ENCODE peak calls at places on chromosomes 12 and 14, in six cellular contexts. One of them, this sample, is unnamed. For H4K20me1, the result is how much of the 10 kb centered on the place peaks cover.

GRCh38 chr12:66662729-66663128 is 16.1 kb downstream of the GRIP1 start:
- DNase-seq in HCT116: no peak
- DNase-seq in PC-3: peak
- DNase-seq in SK-N-SH: no peak
- DNase-seq in GM23248: peak
- DNase-seq in MM.1S: no peak
- DNase-seq in this sample: no peak

GRCh38 chr12:120199595-120200306 is 1.2 kb downstream of the RPLP0 start:
- DNase-seq in GM23248: peak
- DNase-seq in SK-N-SH: no peak
- DNase-seq in MM.1S: no peak
- DNase-seq in PC-3: peak
- DNase-seq in HCT116: no peak
- DNase-seq in this sample: no peak

GRCh38 chr14:28303248-28303647 is 463.3 kb upstream of the FOXG1 start:
- DNase-seq in GM23248: no peak
- DNase-seq in SK-N-SH: no peak
- DNase-seq in PC-3: peak
- DNase-seq in MM.1S: no peak
- DNase-seq in HCT116: no peak
- DNase-seq in this sample: no peak

GRCh38 chr14:65352964-65353530 is 59.5 kb upstream of the FUT8 start:
- DNase-seq in PC-3: peak
- DNase-seq in SK-N-SH: no peak
- DNase-seq in HCT116: peak
- DNase-seq in GM23248: peak
- DNase-seq in MM.1S: peak
- DNase-seq in this sample: no peak

GRCh38 chr12:613996-614726 is 49.1 kb downstream of the NINJ2 start:
- DNase-seq in SK-N-SH: peak
- DNase-seq in PC-3: no peak
- DNase-seq in MM.1S: no peak
- DNase-seq in HCT116: no peak
- DNase-seq in GM23248: peak
- DNase-seq in this sample: peak

GRCh38 chr12:3656946-3657622 is 95.8 kb downstream of the CRACR2A start:
- DNase-seq in GM23248: no peak
- DNase-seq in SK-N-SH: no peak
- DNase-seq in MM.1S: no peak
- DNase-seq in HCT116: no peak
- DNase-seq in PC-3: no peak
- DNase-seq in this sample: no peak

GRCh38 chr12:93050026-93050747 is 121.1 kb upstream of the EEA1 start:
- DNase-seq in GM23248: peak
- DNase-seq in HCT116: no peak
- DNase-seq in PC-3: peak
- DNase-seq in MM.1S: no peak
- DNase-seq in SK-N-SH: no peak
- DNase-seq in this sample: no peak

GRCh38 chr12:3083949-3084348 is 6.8 kb downstream of the TSPAN9 start:
- DNase-seq in SK-N-SH: no peak
- DNase-seq in MM.1S: no peak
- DNase-seq in PC-3: no peak
- DNase-seq in HCT116: no peak
- DNase-seq in GM23248: no peak
- DNase-seq in this sample: no peak

GRCh38 chr12:121807656-121808347 is 4.0 kb downstream of the SETD1B start:
- DNase-seq in GM23248: no peak
- DNase-seq in HCT116: no peak
- DNase-seq in MM.1S: no peak
- DNase-seq in PC-3: no peak
- DNase-seq in SK-N-SH: no peak
- DNase-seq in this sample: no peak
- H4K20me1 ChIP-seq in GM23248: under half
- H4K20me1 ChIP-seq in HCT116: under half
- H4K20me1 ChIP-seq in MM.1S: under half
- H4K20me1 ChIP-seq in PC-3: under half
- H4K20me1 ChIP-seq in SK-N-SH: under half
- H4K20me1 ChIP-seq in this sample: half or more

DNA sequence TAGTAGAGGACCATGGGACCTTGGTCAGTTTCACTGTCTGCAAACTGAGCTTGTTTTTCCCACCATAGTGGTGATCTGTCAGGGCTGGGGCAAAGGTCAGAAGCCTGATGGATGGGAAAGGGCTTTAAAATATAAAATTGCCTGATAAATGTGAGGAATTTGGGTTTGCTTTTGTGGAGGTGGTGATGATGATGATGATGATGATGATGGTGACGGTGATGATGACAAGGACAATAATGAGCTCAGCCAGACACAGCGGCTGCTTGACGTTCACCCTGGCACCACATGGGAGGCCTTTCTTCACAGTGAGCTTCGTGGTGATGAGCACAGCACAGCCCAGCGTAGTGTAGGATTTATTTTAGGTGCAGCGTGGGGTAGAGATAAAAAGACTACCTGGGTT is 243.7 kb downstream of the SLC41A2 start:
- DNase-seq in PC-3: no peak
- DNase-seq in MM.1S: no peak
- DNase-seq in GM23248: no peak
- DNase-seq in SK-N-SH: no peak
- DNase-seq in HCT116: no peak
- DNase-seq in this sample: no peak
- H3K9ac ChIP-seq in PC-3: no peak
- H3K9ac ChIP-seq in MM.1S: no peak
- H3K9ac ChIP-seq in GM23248: no peak
- H3K9ac ChIP-seq in SK-N-SH: no peak
- H3K9ac ChIP-seq in HCT116: no peak
- H3K9ac ChIP-seq in this sample: no peak

DNA sequence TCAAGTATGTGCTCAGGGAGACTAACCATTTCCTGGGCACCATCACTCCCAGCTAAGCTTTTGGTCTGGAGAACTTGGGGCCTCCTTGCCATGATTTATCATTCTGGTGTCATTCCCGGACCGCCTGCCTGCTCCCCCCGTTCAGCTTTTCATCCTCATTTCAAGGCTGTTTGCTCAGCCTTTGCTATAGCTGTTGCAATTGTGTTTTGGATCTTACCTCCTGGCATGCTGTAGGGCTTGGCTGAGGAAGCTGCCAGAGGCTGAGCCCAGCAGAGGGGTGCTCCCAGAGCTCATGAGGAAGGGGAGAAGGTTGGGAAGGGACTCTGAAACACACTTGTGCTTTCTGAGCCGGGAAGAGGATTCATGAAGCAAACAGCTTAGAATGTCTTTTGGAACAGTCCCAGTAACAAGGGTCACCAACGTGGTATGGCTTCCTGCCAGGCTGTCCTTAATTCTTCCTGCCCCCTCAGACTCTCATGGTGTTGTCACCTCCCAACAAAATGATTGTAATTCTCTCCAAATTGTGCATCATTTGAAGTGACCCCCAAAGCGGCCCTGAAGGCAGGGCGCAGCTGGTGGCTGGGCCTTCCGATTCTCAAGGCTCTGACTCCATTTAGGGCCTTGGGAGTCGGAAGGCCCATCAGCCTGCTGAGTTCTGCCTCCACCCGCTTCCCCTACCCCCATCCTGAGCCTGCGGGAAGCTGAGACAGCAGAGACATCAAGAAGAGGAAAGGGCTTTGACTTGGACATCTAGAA is 111.9 kb upstream of the ARHGAP5 start:
- DNase-seq in MM.1S: no peak
- DNase-seq in SK-N-SH: no peak
- DNase-seq in GM23248: no peak
- DNase-seq in PC-3: no peak
- DNase-seq in HCT116: no peak
- DNase-seq in this sample: no peak
- TF ChIP-seq EZH2phosphoT487 in MM.1S: no peak
- TF ChIP-seq EZH2phosphoT487 in SK-N-SH: no peak
- TF ChIP-seq EZH2phosphoT487 in GM23248: no peak
- TF ChIP-seq EZH2phosphoT487 in PC-3: no peak
- TF ChIP-seq EZH2phosphoT487 in HCT116: no peak
- TF ChIP-seq EZH2phosphoT487 in this sample: no peak

GRCh38 chr12:57893460-57894353 is 47.2 kb upstream of the CTDSP2 start:
- DNase-seq in MM.1S: no peak
- DNase-seq in GM23248: peak
- DNase-seq in HCT116: no peak
- DNase-seq in PC-3: no peak
- DNase-seq in SK-N-SH: peak
- DNase-seq in this sample: peak

GRCh38 chr12:57890191-57891120 is 43.9 kb upstream of the CTDSP2 start:
- DNase-seq in PC-3: peak
- DNase-seq in SK-N-SH: no peak
- DNase-seq in HCT116: no peak
- DNase-seq in GM23248: peak
- DNase-seq in MM.1S: no peak
- DNase-seq in this sample: no peak

GRCh38 chr12:57894577-57895292 is 46.6 kb upstream of the ATP23 start:
- DNase-seq in PC-3: no peak
- DNase-seq in GM23248: peak
- DNase-seq in SK-N-SH: no peak
- DNase-seq in HCT116: no peak
- DNase-seq in MM.1S: no peak
- DNase-seq in this sample: no peak

GRCh38 chr12:57891639-57892228 is 45.2 kb upstream of the CTDSP2 start:
- DNase-seq in MM.1S: no peak
- DNase-seq in HCT116: no peak
- DNase-seq in PC-3: no peak
- DNase-seq in SK-N-SH: no peak
- DNase-seq in GM23248: peak
- DNase-seq in this sample: no peak

GRCh38 chr12:57892232-57892987 is 45.9 kb upstream of the CTDSP2 start:
- DNase-seq in GM23248: no peak
- DNase-seq in HCT116: no peak
- DNase-seq in MM.1S: no peak
- DNase-seq in SK-N-SH: no peak
- DNase-seq in PC-3: no peak
- DNase-seq in this sample: no peak
- H4K20me1 ChIP-seq in GM23248: under half
- H4K20me1 ChIP-seq in HCT116: under half
- H4K20me1 ChIP-seq in MM.1S: under half
- H4K20me1 ChIP-seq in SK-N-SH: under half
- H4K20me1 ChIP-seq in PC-3: under half
- H4K20me1 ChIP-seq in this sample: under half

GRCh38 chr12:124377981-124378509 is 83.2 kb downstream of the RFLNA start:
- DNase-seq in PC-3: no peak
- DNase-seq in HCT116: no peak
- DNase-seq in SK-N-SH: no peak
- DNase-seq in MM.1S: no peak
- DNase-seq in GM23248: no peak
- DNase-seq in this sample: no peak
- H3K9ac ChIP-seq in PC-3: no peak
- H3K9ac ChIP-seq in HCT116: no peak
- H3K9ac ChIP-seq in SK-N-SH: peak
- H3K9ac ChIP-seq in MM.1S: no peak
- H3K9ac ChIP-seq in GM23248: no peak
- H3K9ac ChIP-seq in this sample: no peak

DNA sequence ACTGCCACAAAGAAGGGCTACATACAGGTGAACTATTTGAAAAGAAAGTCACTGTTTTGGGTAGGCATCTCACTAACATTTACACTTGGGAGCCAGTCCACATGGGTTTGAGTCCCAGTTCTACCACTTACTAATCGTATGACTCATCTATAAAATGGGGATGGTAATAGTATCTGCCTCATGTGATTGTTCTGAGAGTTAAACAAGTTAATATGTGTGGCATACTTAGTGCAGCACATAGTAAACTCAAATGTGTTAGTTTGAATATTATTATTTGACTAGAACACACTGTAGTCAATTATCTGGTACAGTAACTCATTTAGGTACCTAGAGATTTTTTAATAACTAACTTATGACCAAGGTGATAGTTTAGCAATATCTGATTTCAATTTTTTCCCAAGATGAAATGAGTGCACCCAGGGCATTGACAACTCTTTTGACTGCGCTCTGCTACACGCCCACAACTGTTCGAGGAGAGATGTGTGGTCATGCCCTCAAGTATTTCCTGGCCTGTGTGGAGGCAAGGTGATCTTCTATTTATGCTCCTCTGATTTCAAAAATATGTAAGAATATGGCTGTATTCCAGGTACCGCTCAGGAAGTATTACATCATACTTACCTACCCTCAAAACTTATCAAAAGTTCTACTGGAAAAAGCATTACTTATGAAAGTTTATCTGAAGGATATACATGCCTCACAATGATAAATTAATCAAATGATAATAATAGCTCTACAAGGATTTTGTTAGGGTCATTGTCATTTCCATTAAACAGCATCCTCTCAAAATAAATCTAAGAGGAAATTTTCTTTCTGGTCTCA is 210.7 kb upstream of the EGLN3 start:
- DNase-seq in PC-3: peak
- DNase-seq in GM23248: peak
- DNase-seq in HCT116: no peak
- DNase-seq in MM.1S: no peak
- DNase-seq in SK-N-SH: no peak
- DNase-seq in this sample: no peak
- TF ChIP-seq EZH2phosphoT487 in PC-3: no peak
- TF ChIP-seq EZH2phosphoT487 in GM23248: no peak
- TF ChIP-seq EZH2phosphoT487 in HCT116: no peak
- TF ChIP-seq EZH2phosphoT487 in MM.1S: no peak
- TF ChIP-seq EZH2phosphoT487 in SK-N-SH: no peak
- TF ChIP-seq EZH2phosphoT487 in this sample: no peak

GRCh38 chr12:12909995-12910391 is 18.6 kb downstream of the GPRC5A start:
- DNase-seq in MM.1S: no peak
- DNase-seq in PC-3: no peak
- DNase-seq in SK-N-SH: peak
- DNase-seq in HCT116: no peak
- DNase-seq in GM23248: no peak
- DNase-seq in this sample: no peak
- H4K20me1 ChIP-seq in MM.1S: under half
- H4K20me1 ChIP-seq in PC-3: half or more
- H4K20me1 ChIP-seq in SK-N-SH: under half
- H4K20me1 ChIP-seq in HCT116: under half
- H4K20me1 ChIP-seq in GM23248: under half
- H4K20me1 ChIP-seq in this sample: under half

DNA sequence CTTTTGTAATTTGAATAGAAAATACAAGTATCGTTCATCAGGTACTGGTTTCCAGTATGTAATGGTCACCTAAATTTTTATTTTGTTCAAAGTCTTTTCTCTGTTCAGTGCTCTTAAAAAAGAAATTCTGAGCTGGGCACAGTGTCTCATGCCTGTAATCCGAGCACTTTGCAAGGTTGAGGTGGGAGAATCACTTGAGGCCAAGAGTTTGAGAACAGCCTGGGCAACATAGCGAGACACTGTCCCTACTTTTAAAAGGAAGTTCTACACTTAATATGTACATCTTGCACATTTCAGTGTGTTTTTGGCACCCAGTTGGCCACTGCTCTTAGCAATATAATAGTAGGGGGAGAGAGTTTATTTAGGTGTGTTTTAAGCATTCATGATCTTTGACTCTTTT is 27.9 kb downstream of the PCNX1 start:
- DNase-seq in MM.1S: no peak
- DNase-seq in HCT116: no peak
- DNase-seq in GM23248: no peak
- DNase-seq in PC-3: no peak
- DNase-seq in SK-N-SH: no peak
- DNase-seq in this sample: no peak
- H3K9ac ChIP-seq in MM.1S: no peak
- H3K9ac ChIP-seq in HCT116: no peak
- H3K9ac ChIP-seq in GM23248: peak
- H3K9ac ChIP-seq in PC-3: no peak
- H3K9ac ChIP-seq in SK-N-SH: no peak
- H3K9ac ChIP-seq in this sample: no peak